ENCODE peak calls at places on chromosomes 7 and 10, in four cellular contexts. N is AG10803, R is NCI-H1105 treated with DMSO at 0.1 percent for 48 hours, I is left ventricle myocardium superior. C is an unnamed sample.

GRCh38 chr7:100079024-100079560 is 2.4 kb downstream of the ZNF3 start:
- DNase-seq in N (no peak), I (no peak), R (no peak), C (no peak)

GRCh38 chr7:105652359-105652993 is 71.2 kb upstream of the EFCAB10 start:
- DNase-seq in N (peak; percentile 75), I (peak; percentile 85), R (peak; percentile 81), C (peak; percentile 86)

GRCh38 chr10:75067272-75067671 is 44.2 kb upstream of the SAMD8 start:
- DNase-seq in N (no peak), I (no peak), R (no peak), C (no peak)

GRCh38 chr10:60910543-60910942 is 33.4 kb downstream of the RHOBTB1 start:
- DNase-seq in R (no peak), N (peak; percentile 48), I (no peak), C (no peak)

GRCh38 chr7:137923380-137923779 is 76.6 kb upstream of the DGKI start:
- DNase-seq in I (no peak), N (peak; percentile 74), R (no peak), C (no peak)

GRCh38 chr10:72954230-72954595 is 393 bp downstream of the PLA2G12B start:
- DNase-seq in N (no peak), I (no peak), R (no peak), C (no peak)

GRCh38 chr7:24337180-24337579 is 53.2 kb downstream of the NPY start:
- DNase-seq in I (no peak), N (no peak), R (peak; percentile 86), C (no peak)

GRCh38 chr7:156751319-156751718 is 110.7 kb downstream of the RNF32 start:
- DNase-seq in R (no peak), N (peak; percentile 78), I (no peak), C (no peak)

GRCh38 chr7:151395036-151395367 is 14.8 kb downstream of the WDR86 start:
- DNase-seq in I (no peak), N (no peak), R (no peak), C (no peak)

GRCh38 chr7:47581821-47582747 is at the start of gene TNS3:
- DNase-seq in I (peak; percentile 80), N (no peak), R (no peak), C (peak; percentile 75)

GRCh38 chr10:132329565-132330485 is 2.2 kb upstream of the LRRC27 start:
- DNase-seq in R (no peak), I (no peak), N (peak; percentile 63), C (no peak)

GRCh38 chr10:78199019-78199418 is 165.4 kb downstream of the RPS24 start:
- DNase-seq in N (no peak), R (peak; percentile 73), I (no peak), C (no peak)

GRCh38 chr7:20602306-20602705 is 13.2 kb upstream of the ABCB5 start:
- DNase-seq in N (no peak), R (no peak), I (no peak), C (peak; percentile 10)

GRCh38 chr10:121527690-121528089 is 70.6 kb downstream of the FGFR2 start:
- DNase-seq in N (peak; percentile 9), R (peak; percentile 13), I (no peak), C (peak; percentile 55)

GRCh38 chr7:23530901-23531793 is 634 bp downstream of the TRA2A start:
- DNase-seq in N (peak; percentile 68), I (peak; percentile 54), R (peak; percentile 72), C (peak; percentile 60)

GRCh38 chr10:114181971-114182370 is 2.8 kb downstream of the TDRD1 start:
- DNase-seq in R (no peak), I (peak; percentile 80), N (no peak), C (no peak)

GRCh38 chr10:33155720-33156638 is 178.5 kb downstream of the NRP1 start:
- DNase-seq in R (no peak), I (no peak), N (peak; percentile 81), C (no peak)

GRCh38 chr10:110512461-110513187 is 14.9 kb downstream of the DUSP5 start:
- DNase-seq in R (no peak), N (peak; percentile 77), I (no peak), C (no peak)

C was measured in nephron progenitor cell.